ENCODE peak calls at places on chromosomes 6 and 20, in four cellular contexts. A is glomerular endothelial cell; H is activated CD8-positive, alpha-beta memory T cell treated with anti-CD3 and anti-CD28 coated beads, Interleukin-2, amount 50 U/mL, for 48 hours; B is DMS153. N is an unnamed sample.

GRCh38 chr6:6246539-6246938 is 73.9 kb downstream of the F13A1 start:
- DNase-seq in A (no peak), H (no peak), B (no peak), N (no peak)

GRCh38 chr6:80094017-80094416 is 12.5 kb upstream of the BCKDHB start:
- DNase-seq in A (no peak), H (no peak), B (no peak), N (no peak)

GRCh38 chr6:24283043-24283985 is 74.5 kb downstream of the DCDC2 start:
- DNase-seq in A (peak), H (no peak), B (peak), N (no peak)

GRCh38 chr20:62254021-62254724 is 15.9 kb downstream of the OSBPL2 start:
- DNase-seq in A (no peak), H (no peak), B (no peak), N (no peak)

GRCh38 chr6:158926429-158926828 is 73.6 kb downstream of the RSPH3 start:
- DNase-seq in A (no peak), H (no peak), B (no peak), N (no peak)

GRCh38 chr6:75608304-75608703 is 6.6 kb downstream of the SENP6 start:
- DNase-seq in A (no peak), H (no peak), B (no peak), N (no peak)

GRCh38 chr6:157476797-157477196 is 95.8 kb downstream of the ZDHHC14 start:
- DNase-seq in A (no peak), H (no peak), B (no peak), N (no peak)

GRCh38 chr6:156427345-156427744 is 349.8 kb upstream of the ARID1B start:
- DNase-seq in A (no peak), H (no peak), B (no peak), N (no peak)

GRCh38 chr20:21522479-21523397 is 8.9 kb upstream of the NKX2-2 start:
- DNase-seq in A (no peak), H (no peak), B (peak), N (peak)

GRCh38 chr20:31675828-31676533 is 38.3 kb downstream of the COX4I2 start:
- DNase-seq in A (no peak), H (peak), B (no peak), N (no peak)

GRCh38 chr6:20404641-20405032 is 3.0 kb downstream of the E2F3 start:
- DNase-seq in A (no peak), H (peak), B (peak), N (no peak)

GRCh38 chr6:117195728-117196127 is 69.6 kb upstream of the VGLL2 start:
- DNase-seq in A (no peak), H (no peak), B (no peak), N (no peak)

GRCh38 chr6:158803733-158804143 is 15.4 kb downstream of the EZR start:
- DNase-seq in A (no peak), H (no peak), B (peak), N (no peak)

GRCh38 chr6:11260249-11261038 is 28.0 kb upstream of the NEDD9 start:
- DNase-seq in A (no peak), H (no peak), B (no peak), N (no peak)

GRCh38 chr6:138987643-138988468 is at the start of gene REPS1:
- DNase-seq in A (no peak), H (peak), B (peak), N (peak)

GRCh38 chr6:85015396-85015990 is 251.1 kb upstream of the TBX18 start:
- DNase-seq in A (no peak), H (no peak), B (peak), N (peak)

N was measured in type B pancreatic cell.